ENCODE peak calls at places on chromosomes 1 and 21, in four cellular contexts. One of them, this sample, is unnamed.

GRCh38 chr1:164630626-164631396 is 71.8 kb downstream of the PBX1 start:
- DNase-seq in KBM-7: no peak
- DNase-seq in tibial nerve: no peak
- DNase-seq in anterior cingulate cortex: no peak
- DNase-seq in this sample: no peak

GRCh38 chr1:71228727-71229371 is 148.0 kb upstream of the ZRANB2 start:
- DNase-seq in KBM-7: no peak
- DNase-seq in tibial nerve: no peak
- DNase-seq in anterior cingulate cortex: no peak
- DNase-seq in this sample: peak; percentile 15

GRCh38 chr21:28444567-28444966 is 548.1 kb downstream of the LTN1 start:
- DNase-seq in KBM-7: no peak
- DNase-seq in tibial nerve: peak; percentile 17
- DNase-seq in anterior cingulate cortex: no peak
- DNase-seq in this sample: no peak

GRCh38 chr1:11903210-11903609 is 23.0 kb downstream of the KIAA2013 start:
- DNase-seq in KBM-7: no peak
- DNase-seq in tibial nerve: no peak
- DNase-seq in anterior cingulate cortex: no peak
- DNase-seq in this sample: no peak

GRCh38 chr1:107940178-107940577 is 24.8 kb downstream of the VAV3 start:
- DNase-seq in KBM-7: no peak
- DNase-seq in tibial nerve: no peak
- DNase-seq in anterior cingulate cortex: no peak
- DNase-seq in this sample: no peak

GRCh38 chr1:246318622-246319021 is 188.5 kb downstream of the SMYD3 start:
- DNase-seq in KBM-7: no peak
- DNase-seq in tibial nerve: no peak
- DNase-seq in anterior cingulate cortex: no peak
- DNase-seq in this sample: no peak

GRCh38 chr1:84086189-84086588 is 57.9 kb upstream of the PRKACB start:
- DNase-seq in KBM-7: no peak
- DNase-seq in tibial nerve: no peak
- DNase-seq in anterior cingulate cortex: no peak
- DNase-seq in this sample: peak; percentile 14

GRCh38 chr1:15295676-15296075 is 48.7 kb downstream of the FHAD1 start:
- DNase-seq in KBM-7: no peak
- DNase-seq in tibial nerve: no peak
- DNase-seq in anterior cingulate cortex: no peak
- DNase-seq in this sample: no peak

GRCh38 chr1:64497484-64497883 is 27.6 kb downstream of the CACHD1 start:
- DNase-seq in KBM-7: no peak
- DNase-seq in tibial nerve: no peak
- DNase-seq in anterior cingulate cortex: no peak
- DNase-seq in this sample: peak; percentile 80

GRCh38 chr21:32061755-32062154 is 188.9 kb downstream of the HUNK start:
- DNase-seq in KBM-7: no peak
- DNase-seq in tibial nerve: no peak
- DNase-seq in anterior cingulate cortex: no peak
- DNase-seq in this sample: no peak

GRCh38 chr1:157734328-157734727 is 33.8 kb upstream of the FCRL3 start:
- DNase-seq in KBM-7: no peak
- DNase-seq in tibial nerve: no peak
- DNase-seq in anterior cingulate cortex: no peak
- DNase-seq in this sample: no peak

GRCh38 chr1:245810181-245810727 is 655.5 kb downstream of the KIF26B start:
- DNase-seq in KBM-7: no peak
- DNase-seq in tibial nerve: no peak
- DNase-seq in anterior cingulate cortex: no peak
- DNase-seq in this sample: no peak

GRCh38 chr21:46058339-46059145 is 39.4 kb upstream of the COL6A2 start:
- DNase-seq in KBM-7: no peak
- DNase-seq in tibial nerve: no peak
- DNase-seq in anterior cingulate cortex: no peak
- DNase-seq in this sample: no peak

GRCh38 chr1:31390071-31390470 is 17.2 kb upstream of the FABP3 start:
- DNase-seq in KBM-7: no peak
- DNase-seq in tibial nerve: no peak
- DNase-seq in anterior cingulate cortex: no peak
- DNase-seq in this sample: peak; percentile 85

GRCh38 chr1:151156515-151156819 is at the start of gene TNFAIP8L2:
- DNase-seq in KBM-7: peak; percentile 84
- DNase-seq in tibial nerve: peak; percentile 44
- DNase-seq in anterior cingulate cortex: no peak
- DNase-seq in this sample: no peak

GRCh38 chr1:211829343-211830054 is 1.1 kb downstream of the LPGAT1 start:
- DNase-seq in KBM-7: peak; percentile 62
- DNase-seq in tibial nerve: no peak
- DNase-seq in anterior cingulate cortex: no peak
- DNase-seq in this sample: peak; percentile 46

GRCh38 chr21:42063206-42063577 is 7.9 kb upstream of the UMODL1 start:
- DNase-seq in KBM-7: peak; percentile 49
- DNase-seq in tibial nerve: peak; percentile 36
- DNase-seq in anterior cingulate cortex: no peak
- DNase-seq in this sample: no peak

GRCh38 chr1:37995773-37996379 is 6.1 kb upstream of the SF3A3 start:
- DNase-seq in KBM-7: no peak
- DNase-seq in tibial nerve: peak; percentile 62
- DNase-seq in anterior cingulate cortex: no peak
- DNase-seq in this sample: peak; percentile 47

This sample was measured in ELF-1.